ENCODE peak calls at places on chromosome 4, in four cellular contexts. One of them, this sample, is unnamed.
A peak's percentile ranks its signal among the peaks of the same experiment; 100 is the strongest.

GRCh38 chr4:65839288-65839919 is 169.1 kb upstream of the EPHA5 start:
- DNase-seq in fibroblast of mammary gland: no peak
- DNase-seq in OCI-LY7: no peak
- DNase-seq in IMR-90: no peak
- DNase-seq in this sample: no peak

GRCh38 chr4:10761903-10762302 is 77.3 kb upstream of the CLNK start:
- DNase-seq in fibroblast of mammary gland: peak; percentile 46
- DNase-seq in OCI-LY7: no peak
- DNase-seq in IMR-90: peak; percentile 62
- DNase-seq in this sample: peak; percentile 28

GRCh38 chr4:74969507-74970474 is 36.9 kb downstream of the PARM1 start:
- DNase-seq in fibroblast of mammary gland: peak; percentile 5
- DNase-seq in OCI-LY7: no peak
- DNase-seq in IMR-90: no peak
- DNase-seq in this sample: no peak

GRCh38 chr4:138308421-138308820 is 66.3 kb upstream of the SLC7A11 start:
- DNase-seq in fibroblast of mammary gland: peak; percentile 9
- DNase-seq in OCI-LY7: no peak
- DNase-seq in IMR-90: peak; percentile 76
- DNase-seq in this sample: peak; percentile 18

GRCh38 chr4:119106036-119107000 is 29.3 kb upstream of the MYOZ2 start:
- DNase-seq in fibroblast of mammary gland: peak; percentile 32
- DNase-seq in OCI-LY7: no peak
- DNase-seq in IMR-90: no peak
- DNase-seq in this sample: peak; percentile 19

GRCh38 chr4:143118666-143119065 is 66.1 kb upstream of the USP38 start:
- DNase-seq in fibroblast of mammary gland: no peak
- DNase-seq in OCI-LY7: no peak
- DNase-seq in IMR-90: no peak
- DNase-seq in this sample: no peak

GRCh38 chr4:74098628-74098995 is 383 bp downstream of the CXCL2 start:
- DNase-seq in fibroblast of mammary gland: no peak
- DNase-seq in OCI-LY7: no peak
- DNase-seq in IMR-90: no peak
- DNase-seq in this sample: no peak

GRCh38 chr4:155529197-155529596 is 137.5 kb upstream of the GUCY1A1 start:
- DNase-seq in fibroblast of mammary gland: peak; percentile 69
- DNase-seq in OCI-LY7: no peak
- DNase-seq in IMR-90: no peak
- DNase-seq in this sample: peak; percentile 48

GRCh38 chr4:94406668-94407437 is 44.9 kb upstream of the PDLIM5 start:
- DNase-seq in fibroblast of mammary gland: peak; percentile 90
- DNase-seq in OCI-LY7: peak; percentile 70
- DNase-seq in IMR-90: peak; percentile 88
- DNase-seq in this sample: peak; percentile 84

GRCh38 chr4:132114885-132115284 is 1034.2 kb upstream of the PCDH10 start:
- DNase-seq in fibroblast of mammary gland: peak; percentile 26
- DNase-seq in OCI-LY7: no peak
- DNase-seq in IMR-90: peak; percentile 85
- DNase-seq in this sample: no peak

GRCh38 chr4:153344131-153345010 is at the start of gene MND1:
- DNase-seq in fibroblast of mammary gland: peak; percentile 70
- DNase-seq in OCI-LY7: peak; percentile 95
- DNase-seq in IMR-90: peak; percentile 71
- DNase-seq in this sample: peak; percentile 65

GRCh38 chr4:163070023-163070422 is 96.7 kb downstream of the NAF1 start:
- DNase-seq in fibroblast of mammary gland: no peak
- DNase-seq in OCI-LY7: no peak
- DNase-seq in IMR-90: no peak
- DNase-seq in this sample: no peak

GRCh38 chr4:53653484-53654053 is 62.3 kb upstream of the LNX1 start:
- DNase-seq in fibroblast of mammary gland: peak; percentile 35
- DNase-seq in OCI-LY7: peak; percentile 23
- DNase-seq in IMR-90: peak; percentile 5
- DNase-seq in this sample: peak; percentile 52

GRCh38 chr4:66034671-66035070 is 364.4 kb upstream of the EPHA5 start:
- DNase-seq in fibroblast of mammary gland: no peak
- DNase-seq in OCI-LY7: no peak
- DNase-seq in IMR-90: no peak
- DNase-seq in this sample: no peak

GRCh38 chr4:59518005-59518823 is 1681.9 kb upstream of the ADGRL3 start:
- DNase-seq in fibroblast of mammary gland: no peak
- DNase-seq in OCI-LY7: no peak
- DNase-seq in IMR-90: no peak
- DNase-seq in this sample: no peak

GRCh38 chr4:74958881-74959280 is 26.0 kb downstream of the PARM1 start:
- DNase-seq in fibroblast of mammary gland: no peak
- DNase-seq in OCI-LY7: no peak
- DNase-seq in IMR-90: no peak
- DNase-seq in this sample: no peak

GRCh38 chr4:112978691-112979472 is 70.6 kb upstream of the ANK2 start:
- DNase-seq in fibroblast of mammary gland: peak; percentile 76
- DNase-seq in OCI-LY7: no peak
- DNase-seq in IMR-90: peak; percentile 6
- DNase-seq in this sample: peak; percentile 31

GRCh38 chr4:183797445-183798248 is 107.5 kb upstream of the STOX2 start:
- DNase-seq in fibroblast of mammary gland: peak; percentile 20
- DNase-seq in OCI-LY7: no peak
- DNase-seq in IMR-90: no peak
- DNase-seq in this sample: peak; percentile 6

GRCh38 chr4:26692014-26692726 is 108.3 kb downstream of the TBC1D19 start:
- DNase-seq in fibroblast of mammary gland: no peak
- DNase-seq in OCI-LY7: no peak
- DNase-seq in IMR-90: peak; percentile 22
- DNase-seq in this sample: peak; percentile 25

GRCh38 chr4:4733663-4734062 is 125.8 kb upstream of the MSX1 start:
- DNase-seq in fibroblast of mammary gland: no peak
- DNase-seq in OCI-LY7: no peak
- DNase-seq in IMR-90: no peak
- DNase-seq in this sample: no peak

GRCh38 chr4:142365386-142365785 is 480.7 kb downstream of the INPP4B start:
- DNase-seq in fibroblast of mammary gland: no peak
- DNase-seq in OCI-LY7: no peak
- DNase-seq in IMR-90: no peak
- DNase-seq in this sample: peak; percentile 72

GRCh38 chr4:5753766-5754528 is 42.9 kb downstream of the EVC start:
- DNase-seq in fibroblast of mammary gland: peak; percentile 98
- DNase-seq in OCI-LY7: no peak
- DNase-seq in IMR-90: peak; percentile 97
- DNase-seq in this sample: peak; percentile 83

GRCh38 chr4:144584428-144584827 is 61.5 kb upstream of the HHIP start:
- DNase-seq in fibroblast of mammary gland: no peak
- DNase-seq in OCI-LY7: no peak
- DNase-seq in IMR-90: no peak
- DNase-seq in this sample: no peak
- H3K4me3 ChIP-seq in fibroblast of mammary gland: no peak overlapping the region
- H3K4me3 ChIP-seq in OCI-LY7: no peak overlapping the region
- H3K4me3 ChIP-seq in IMR-90: no peak overlapping the region
- H3K4me3 ChIP-seq in this sample: no peak overlapping the region

DNA sequence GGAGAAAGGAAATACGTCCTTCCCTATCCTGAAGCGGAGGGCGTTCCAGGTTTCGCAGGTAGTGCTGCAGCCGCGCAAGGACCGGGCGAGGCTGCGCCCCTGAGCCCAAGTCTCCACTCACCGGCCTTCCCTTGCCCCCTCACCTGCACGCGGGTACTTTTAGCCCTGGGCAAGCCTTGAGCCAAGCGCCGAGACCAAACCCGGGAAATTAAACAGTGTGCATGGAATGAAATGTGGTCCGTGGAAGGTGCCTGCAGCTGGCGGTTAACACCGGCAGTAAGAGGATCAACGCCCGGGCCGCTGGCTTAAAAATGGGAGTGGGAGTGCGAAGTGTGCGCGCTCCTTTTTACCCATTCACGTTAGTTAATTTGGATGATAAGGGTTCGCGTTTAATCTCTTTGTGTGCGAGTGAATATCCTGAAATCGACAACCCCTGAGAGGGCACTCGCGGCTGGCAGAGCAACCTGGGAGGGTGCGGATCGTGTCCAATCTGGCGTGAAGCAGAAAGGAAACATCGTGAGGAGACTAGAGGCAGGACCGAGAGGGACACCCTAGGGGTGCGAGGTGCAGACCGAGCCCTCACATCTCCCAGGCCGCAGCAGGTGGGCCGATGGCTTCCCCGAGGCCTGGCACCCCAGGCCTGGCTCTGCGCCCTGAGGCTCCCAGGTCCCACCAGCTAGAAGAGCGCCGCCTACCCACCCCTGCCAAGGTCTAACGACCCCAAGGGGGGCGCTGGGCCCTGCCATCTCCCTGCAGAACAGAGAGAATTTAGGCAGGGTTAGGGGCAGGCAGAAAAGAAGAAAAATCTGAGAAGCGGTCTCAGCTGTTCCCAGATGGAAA is 2.0 kb upstream of the HELT start:
- DNase-seq in fibroblast of mammary gland: no peak
- DNase-seq in OCI-LY7: no peak
- DNase-seq in IMR-90: no peak
- DNase-seq in this sample: no peak
- TF ChIP-seq CTCF in fibroblast of mammary gland: no peak
- TF ChIP-seq CTCF in OCI-LY7: no peak
- TF ChIP-seq CTCF in IMR-90: no peak
- TF ChIP-seq CTCF in this sample: no peak

GRCh38 chr4:38563703-38564490 is 100.1 kb upstream of the KLF3 start:
- DNase-seq in fibroblast of mammary gland: no peak
- DNase-seq in OCI-LY7: no peak
- DNase-seq in IMR-90: peak; percentile 33
- DNase-seq in this sample: no peak

GRCh38 chr4:38567448-38567847 is 96.6 kb upstream of the KLF3 start:
- DNase-seq in fibroblast of mammary gland: no peak
- DNase-seq in OCI-LY7: no peak
- DNase-seq in IMR-90: peak; percentile 21
- DNase-seq in this sample: no peak

GRCh38 chr4:38565271-38566199 is 98.5 kb upstream of the KLF3 start:
- DNase-seq in fibroblast of mammary gland: peak; percentile 36
- DNase-seq in OCI-LY7: no peak
- DNase-seq in IMR-90: peak; percentile 82
- DNase-seq in this sample: peak; percentile 66

GRCh38 chr4:38568768-38569167 is 95.2 kb upstream of the KLF3 start:
- DNase-seq in fibroblast of mammary gland: no peak
- DNase-seq in OCI-LY7: no peak
- DNase-seq in IMR-90: no peak
- DNase-seq in this sample: no peak

GRCh38 chr4:38566811-38567398 is 97.1 kb upstream of the KLF3 start:
- DNase-seq in fibroblast of mammary gland: no peak
- DNase-seq in OCI-LY7: no peak
- DNase-seq in IMR-90: no peak
- DNase-seq in this sample: peak; percentile 24
- H3K4me3 ChIP-seq in fibroblast of mammary gland: no peak overlapping the region
- H3K4me3 ChIP-seq in OCI-LY7: no peak overlapping the region
- H3K4me3 ChIP-seq in IMR-90: no peak overlapping the region
- H3K4me3 ChIP-seq in this sample: no peak overlapping the region

GRCh38 chr4:167359711-167360110 is 125.4 kb upstream of the SPOCK3 start:
- DNase-seq in fibroblast of mammary gland: no peak
- DNase-seq in OCI-LY7: no peak
- DNase-seq in IMR-90: no peak
- DNase-seq in this sample: no peak
- TF ChIP-seq CTCF in fibroblast of mammary gland: no peak
- TF ChIP-seq CTCF in OCI-LY7: no peak
- TF ChIP-seq CTCF in IMR-90: no peak
- TF ChIP-seq CTCF in this sample: no peak

DNA sequence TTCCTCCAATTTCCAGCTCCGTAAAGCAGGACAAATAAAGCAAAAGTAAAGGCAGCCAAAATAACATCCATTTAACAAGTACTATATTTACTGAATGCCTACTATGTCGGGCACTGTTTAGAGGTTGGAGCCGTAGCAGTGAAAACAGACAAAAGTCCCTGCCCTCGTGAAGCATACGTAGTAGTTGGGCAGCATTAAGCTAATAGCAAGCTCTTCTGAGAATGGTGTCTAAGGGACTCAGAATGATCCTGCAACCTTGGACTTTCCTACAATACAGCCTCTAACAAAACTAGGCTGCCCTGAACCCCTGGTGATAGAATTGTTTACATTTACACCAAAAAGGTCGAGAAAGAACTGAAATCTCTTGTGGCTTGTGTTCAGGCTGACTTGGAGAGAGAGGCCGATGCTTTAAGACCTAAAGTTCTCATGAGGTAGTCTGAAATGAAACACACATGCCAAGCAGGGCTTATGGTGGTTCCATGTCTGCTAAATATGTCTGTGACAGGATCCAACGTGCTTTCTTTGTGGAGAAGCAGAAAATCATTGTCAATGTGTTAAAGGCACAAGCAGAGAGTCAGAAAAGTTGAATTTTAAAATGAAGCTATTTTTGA is 876 bp upstream of the PDGFC start:
- DNase-seq in fibroblast of mammary gland: no peak
- DNase-seq in OCI-LY7: no peak
- DNase-seq in IMR-90: peak; percentile 18
- DNase-seq in this sample: no peak
- H3K4me3 ChIP-seq in fibroblast of mammary gland: peak overlapping the region; percentile 49
- H3K4me3 ChIP-seq in OCI-LY7: no peak overlapping the region
- H3K4me3 ChIP-seq in IMR-90: peak overlapping the region; percentile 61
- H3K4me3 ChIP-seq in this sample: peak overlapping the region; percentile 91

GRCh38 chr4:177369372-177369771 is 59.7 kb downstream of the NEIL3 start:
- DNase-seq in fibroblast of mammary gland: peak; percentile 52
- DNase-seq in OCI-LY7: no peak
- DNase-seq in IMR-90: peak; percentile 91
- DNase-seq in this sample: peak; percentile 36

GRCh38 chr4:177371452-177371851 is 61.8 kb downstream of the NEIL3 start:
- DNase-seq in fibroblast of mammary gland: no peak
- DNase-seq in OCI-LY7: no peak
- DNase-seq in IMR-90: no peak
- DNase-seq in this sample: no peak

GRCh38 chr4:177367336-177367735 is 57.7 kb downstream of the NEIL3 start:
- DNase-seq in fibroblast of mammary gland: peak; percentile 9
- DNase-seq in OCI-LY7: peak; percentile 5
- DNase-seq in IMR-90: peak; percentile 52
- DNase-seq in this sample: peak; percentile 38
- TF ChIP-seq CTCF in fibroblast of mammary gland: peak; percentile 15
- TF ChIP-seq CTCF in OCI-LY7: peak; percentile 26
- TF ChIP-seq CTCF in IMR-90: peak; percentile 16
- TF ChIP-seq CTCF in this sample: peak; percentile 35

This sample was measured in AG10803.